ENCODE peak calls at places on chromosomes 6 and 20, in five cellular contexts. One of them, this sample, is unnamed.

GRCh38 chr20:63346131-63347080 is 14.7 kb downstream of the CHRNA4 start:
- DNase-seq in RWPE1: no peak
- DNase-seq in T-helper 9 cell: no peak
- DNase-seq in uterus: no peak
- DNase-seq in neural crest cell: no peak
- DNase-seq in this sample: no peak

GRCh38 chr6:146913842-146914562 is 290.2 kb upstream of the STXBP5 start:
- DNase-seq in RWPE1: peak
- DNase-seq in T-helper 9 cell: no peak
- DNase-seq in uterus: peak
- DNase-seq in neural crest cell: peak
- DNase-seq in this sample: peak

GRCh38 chr6:27889628-27890315 is 22.4 kb downstream of the OR2B2 start:
- DNase-seq in RWPE1: no peak
- DNase-seq in T-helper 9 cell: no peak
- DNase-seq in uterus: no peak
- DNase-seq in neural crest cell: no peak
- DNase-seq in this sample: peak

GRCh38 chr6:33958208-33958862 is 154.5 kb upstream of the MLN start:
- DNase-seq in RWPE1: no peak
- DNase-seq in T-helper 9 cell: no peak
- DNase-seq in uterus: no peak
- DNase-seq in neural crest cell: no peak
- DNase-seq in this sample: no peak

GRCh38 chr6:157558049-157558448 is 177.1 kb downstream of the ZDHHC14 start:
- DNase-seq in RWPE1: no peak
- DNase-seq in T-helper 9 cell: no peak
- DNase-seq in uterus: no peak
- DNase-seq in neural crest cell: no peak
- DNase-seq in this sample: peak

GRCh38 chr6:71602385-71602949 is 283.9 kb upstream of the RIMS1 start:
- DNase-seq in RWPE1: peak
- DNase-seq in T-helper 9 cell: no peak
- DNase-seq in uterus: no peak
- DNase-seq in neural crest cell: no peak
- DNase-seq in this sample: peak

GRCh38 chr20:21396045-21396893 is 1.1 kb downstream of the NKX2-4 start:
- DNase-seq in RWPE1: no peak
- DNase-seq in T-helper 9 cell: no peak
- DNase-seq in uterus: no peak
- DNase-seq in neural crest cell: no peak
- DNase-seq in this sample: peak

GRCh38 chr20:48384147-48384818 is 443.5 kb downstream of the PREX1 start:
- DNase-seq in RWPE1: peak
- DNase-seq in T-helper 9 cell: no peak
- DNase-seq in uterus: no peak
- DNase-seq in neural crest cell: no peak
- DNase-seq in this sample: no peak

GRCh38 chr6:41352396-41352795 is 17.0 kb downstream of the NCR2 start:
- DNase-seq in RWPE1: no peak
- DNase-seq in T-helper 9 cell: no peak
- DNase-seq in uterus: no peak
- DNase-seq in neural crest cell: no peak
- DNase-seq in this sample: no peak

GRCh38 chr6:45609141-45609638 is 231.5 kb upstream of the SUPT3H start:
- DNase-seq in RWPE1: no peak
- DNase-seq in T-helper 9 cell: no peak
- DNase-seq in uterus: no peak
- DNase-seq in neural crest cell: no peak
- DNase-seq in this sample: peak